ENCODE peak calls at places on chromosomes 16 and 17, in four cellular contexts. O is effector CD4-positive, alpha-beta T cell; C is HFF-Myc; L is mucosa of descending colon. U is an unnamed sample.

GRCh38 chr17:32486091-32486700 is 597 bp upstream of the CDK5R1 start:
- DNase-seq in C (no peak), L (peak), O (peak), U (no peak)

GRCh38 chr17:67359960-67360817 is 6.2 kb downstream of the PSMD12 start:
- DNase-seq in L (no peak), C (no peak), O (peak), U (no peak)

GRCh38 chr17:43791589-43791988 is 11.4 kb downstream of the CFAP97D1 start:
- DNase-seq in L (no peak), O (no peak), C (peak), U (no peak)

GRCh38 chr17:82272495-82273326 is 789 bp downstream of the CSNK1D start:
- DNase-seq in C (no peak), L (peak), O (no peak), U (no peak)

GRCh38 chr17:52147431-52147830 is 11.1 kb downstream of the CA10 start:
- DNase-seq in C (no peak), L (no peak), O (no peak), U (no peak)

GRCh38 chr17:5019475-5019956 is 15.7 kb downstream of the SLC52A1 start:
- DNase-seq in L (no peak), C (no peak), O (no peak), U (no peak)

GRCh38 chr16:84356591-84357116 is 11.7 kb upstream of the ATP2C2 start:
- DNase-seq in L (peak), C (no peak), O (no peak), U (no peak)

GRCh38 chr17:30920282-30920681 is 1.5 kb upstream of the ADAP2 start:
- DNase-seq in C (no peak), L (no peak), O (no peak), U (no peak)

GRCh38 chr16:17585449-17586080 is 114.8 kb upstream of the XYLT1 start:
- DNase-seq in C (no peak), O (no peak), L (no peak), U (no peak)

GRCh38 chr17:80751070-80751459 is 206.4 kb downstream of the RPTOR start:
- DNase-seq in O (no peak), C (no peak), L (no peak), U (no peak)

GRCh38 chr16:4332083-4332482 is 16.2 kb downstream of the GLIS2 start:
- DNase-seq in O (no peak), L (no peak), C (no peak), U (no peak)

U was measured in non-pigmented ciliary epithelial cell.